ENCODE peak calls at places on chromosome 1, in eight cellular contexts. X is neuronal stem cell; N is Right ventricle myocardium inferior; M is activated naive CD8-positive, alpha-beta T cell treated with anti-CD3 and anti-CD28 coated beads, Interleukin-2, amount 50 U/mL, for 24 hours; U is brain microvascular endothelial cell; I is ecto neural progenitor cell; H is C1 segment of cervical spinal cord; V is stimulated activated CD4-positive, alpha-beta T cell treated with anti-CD3 and anti-CD28 coated beads, Interleukin-1b, Interleukin-23, amount 100 ng/mL, for 24 hours. J is an unnamed sample.

GRCh38 chr1:232426801-232427200 is 203.1 kb downstream of the SIPA1L2 start:
- DNase-seq in X (no peak), N (no peak), M (no peak), U (no peak), I (no peak), H (no peak), V (no peak), J (no peak)

GRCh38 chr1:209860293-209860881 is 32.6 kb downstream of the UTP25 start:
- DNase-seq in X (peak), N (peak), M (peak), U (peak), I (peak), H (no peak), V (peak), J (peak)

GRCh38 chr1:243686149-243686548 is 163.9 kb downstream of the AKT3 start:
- DNase-seq in X (no peak), N (no peak), M (no peak), U (no peak), I (no peak), H (no peak), V (no peak), J (no peak)

GRCh38 chr1:52229494-52229893 is 87.6 kb downstream of the ZFYVE9 start:
- DNase-seq in X (no peak), N (no peak), M (no peak), U (no peak), I (no peak), H (no peak), V (no peak), J (no peak)

GRCh38 chr1:65992160-65993046 is 199.7 kb downstream of the PDE4B start:
- DNase-seq in X (no peak), N (no peak), M (no peak), U (no peak), I (no peak), H (no peak), V (no peak), J (no peak)

GRCh38 chr1:67041836-67042503 is 12.0 kb downstream of the SLC35D1 start:
- DNase-seq in X (no peak), N (no peak), M (no peak), U (no peak), I (no peak), H (no peak), V (no peak), J (no peak)

GRCh38 chr1:11680270-11681070 is 478 bp downstream of the MAD2L2 start:
- DNase-seq in X (no peak), N (no peak), M (no peak), U (no peak), I (peak), H (no peak), V (no peak), J (peak)

GRCh38 chr1:192170196-192170984 is 12.1 kb downstream of the RGS18 start:
- DNase-seq in X (no peak), N (no peak), M (no peak), U (no peak), I (no peak), H (no peak), V (no peak), J (no peak)

GRCh38 chr1:162130308-162130707 is 60.8 kb downstream of the NOS1AP start:
- DNase-seq in X (no peak), N (no peak), M (no peak), U (no peak), I (no peak), H (no peak), V (no peak), J (no peak)

GRCh38 chr1:109268431-109269211 is 14.3 kb downstream of the PSRC1 start:
- DNase-seq in X (no peak), N (peak), M (no peak), U (no peak), I (no peak), H (no peak), V (no peak), J (no peak)

GRCh38 chr1:233540788-233541187 is 73.1 kb upstream of the KCNK1 start:
- DNase-seq in X (no peak), N (no peak), M (no peak), U (no peak), I (no peak), H (no peak), V (no peak), J (no peak)

GRCh38 chr1:165456114-165456513 is 11.2 kb upstream of the RXRG start:
- DNase-seq in X (no peak), N (no peak), M (no peak), U (no peak), I (no peak), H (no peak), V (no peak), J (no peak)

GRCh38 chr1:43708006-43708412 is 673 bp downstream of the ST3GAL3 start:
- DNase-seq in X (no peak), N (no peak), M (no peak), U (peak), I (no peak), H (no peak), V (no peak), J (peak)

GRCh38 chr1:39048745-39049370 is 22.7 kb downstream of the NDUFS5 start:
- DNase-seq in X (no peak), N (no peak), M (no peak), U (no peak), I (no peak), H (no peak), V (no peak), J (no peak)

GRCh38 chr1:155466996-155467395 is 95.6 kb downstream of the ASH1L start:
- DNase-seq in X (no peak), N (no peak), M (no peak), U (peak), I (no peak), H (no peak), V (no peak), J (no peak)

GRCh38 chr1:159121526-159121925 is 45.0 kb upstream of the AIM2 start:
- DNase-seq in X (no peak), N (no peak), M (no peak), U (no peak), I (no peak), H (no peak), V (no peak), J (no peak)

GRCh38 chr1:38071530-38072266 is 25.1 kb upstream of the POU3F1 start:
- DNase-seq in X (no peak), N (no peak), M (no peak), U (peak), I (no peak), H (no peak), V (no peak), J (no peak)

GRCh38 chr1:84506729-84507453 is 510 bp upstream of the GNG5 start:
- DNase-seq in X (no peak), N (no peak), M (no peak), U (no peak), I (no peak), H (no peak), V (no peak), J (no peak)

GRCh38 chr1:212746546-212746945 is 45.0 kb downstream of the NSL1 start:
- DNase-seq in X (no peak), N (no peak), M (no peak), U (no peak), I (no peak), H (no peak), V (no peak), J (no peak)

GRCh38 chr1:154779563-154780189 is 90.4 kb downstream of the KCNN3 start:
- DNase-seq in X (no peak), N (no peak), M (no peak), U (no peak), I (no peak), H (no peak), V (no peak), J (no peak)

GRCh38 chr1:23442751-23443150 is 18.2 kb upstream of the TCEA3 start:
- DNase-seq in X (no peak), N (no peak), M (no peak), U (no peak), I (no peak), H (no peak), V (no peak), J (no peak)

GRCh38 chr1:39127513-39127912 is 77.0 kb upstream of the MACF1 start:
- DNase-seq in X (peak), N (no peak), M (no peak), U (peak), I (no peak), H (no peak), V (no peak), J (no peak)

GRCh38 chr1:174764186-174764585 is 235.6 kb upstream of the CACYBP start:
- DNase-seq in X (no peak), N (no peak), M (no peak), U (no peak), I (no peak), H (no peak), V (no peak), J (no peak)

GRCh38 chr1:161285113-161285512 is 24.7 kb downstream of the MPZ start:
- DNase-seq in X (no peak), N (no peak), M (no peak), U (no peak), I (no peak), H (no peak), V (no peak), J (no peak)

GRCh38 chr1:247444571-247444970 is 13.3 kb downstream of the OR2B11 start:
- DNase-seq in X (no peak), N (no peak), M (no peak), U (no peak), I (no peak), H (no peak), V (no peak), J (no peak)

GRCh38 chr1:16012590-16013219 is 5.1 kb downstream of the HSPB7 start:
- DNase-seq in X (no peak), N (peak), M (peak), U (peak), I (no peak), H (no peak), V (peak), J (peak)

GRCh38 chr1:242011879-242012674 is 13.2 kb upstream of the MAP1LC3C start:
- DNase-seq in X (no peak), N (no peak), M (no peak), U (no peak), I (no peak), H (no peak), V (no peak), J (no peak)

GRCh38 chr1:117113199-117113598 is 8.3 kb downstream of the TRIM45 start:
- DNase-seq in X (no peak), N (no peak), M (no peak), U (no peak), I (no peak), H (no peak), V (no peak), J (no peak)

GRCh38 chr1:168287237-168287664 is 6.6 kb downstream of the TBX19 start:
- DNase-seq in X (no peak), N (no peak), M (no peak), U (peak), I (no peak), H (no peak), V (no peak), J (no peak)

GRCh38 chr1:246160905-246161304 is 346.2 kb downstream of the SMYD3 start:
- DNase-seq in X (no peak), N (no peak), M (no peak), U (no peak), I (no peak), H (no peak), V (no peak), J (no peak)

GRCh38 chr1:33098371-33098770 is 17.4 kb downstream of the AZIN2 start:
- DNase-seq in X (no peak), N (no peak), M (no peak), U (no peak), I (no peak), H (no peak), V (no peak), J (no peak)

GRCh38 chr1:235326719-235327558 is 1.0 kb downstream of the ARID4B start:
- DNase-seq in X (peak), N (peak), M (peak), U (no peak), I (peak), H (no peak), V (peak), J (peak)

GRCh38 chr1:111513410-111514020 is 10.1 kb upstream of the ADORA3 start:
- DNase-seq in X (no peak), N (no peak), M (no peak), U (no peak), I (no peak), H (no peak), V (no peak), J (no peak)

GRCh38 chr1:164830628-164831027 is 271.6 kb downstream of the PBX1 start:
- DNase-seq in X (no peak), N (no peak), M (no peak), U (no peak), I (no peak), H (no peak), V (no peak), J (no peak)